ENCODE peak calls at places on chromosomes 5 and 9, in ten cellular contexts. E, Y, L, G, J, U, O, D, W and S are unnamed samples.

GRCh38 chr9:35937227-35937626 is 20.7 kb downstream of the OR2S2 start:
- DNase-seq in D (no peak), Y (no peak), G (no peak), O (no peak), W (no peak), U (no peak), J (no peak), L (no peak), E (no peak), S (peak)

GRCh38 chr5:54360089-54360488 is 49.7 kb upstream of the ARL15 start:
- DNase-seq in U (peak), J (no peak), O (peak), W (no peak), L (no peak), D (no peak), Y (no peak), G (no peak), E (no peak), S (peak)

GRCh38 chr5:139767960-139768359 is 27.6 kb upstream of the PSD2 start:
- DNase-seq in O (no peak), J (no peak), L (no peak), U (no peak), W (no peak), D (no peak), G (no peak), E (no peak), Y (no peak), S (no peak)

GRCh38 chr5:141778211-141778610 is 96.2 kb upstream of the ARAP3 start:
- DNase-seq in U (peak), J (no peak), Y (no peak), L (no peak), O (peak), D (no peak), W (no peak), G (no peak), E (no peak), S (peak)

GRCh38 chr5:172142709-172143215 is 45.3 kb downstream of the STK10 start:
- DNase-seq in U (no peak), G (no peak), E (no peak), L (no peak), W (no peak), Y (no peak), O (no peak), J (no peak), D (no peak), S (peak)

GRCh38 chr5:32677023-32677422 is 34.1 kb upstream of the NPR3 start:
- DNase-seq in U (no peak), W (no peak), D (no peak), L (no peak), E (no peak), O (no peak), J (no peak), G (no peak), Y (no peak), S (no peak)

GRCh38 chr5:80877592-80877991 is 82.6 kb upstream of the RASGRF2 start:
- DNase-seq in W (no peak), E (no peak), G (no peak), Y (no peak), D (no peak), L (no peak), O (no peak), J (no peak), U (no peak), S (no peak)

GRCh38 chr9:116855881-116856662 is 169.0 kb downstream of the TRIM32 start:
- DNase-seq in J (no peak), Y (no peak), D (no peak), W (no peak), L (no peak), E (no peak), O (no peak), G (no peak), U (peak), S (no peak)

GRCh38 chr9:68595868-68596267 is 55.2 kb upstream of the TMEM252 start:
- DNase-seq in E (no peak), J (no peak), W (no peak), G (no peak), O (no peak), Y (no peak), D (no peak), L (no peak), U (no peak), S (no peak)

GRCh38 chr5:156383510-156383909 is 56.5 kb downstream of the SGCD start:
- DNase-seq in L (no peak), U (no peak), E (peak), G (no peak), J (no peak), W (no peak), D (no peak), Y (no peak), O (no peak), S (peak)

GRCh38 chr9:122056484-122056883 is 36.6 kb downstream of the TTLL11 start:
- DNase-seq in L (no peak), U (no peak), Y (peak), O (no peak), G (peak), D (peak), W (no peak), J (peak), E (no peak), S (peak)